ENCODE peak calls at places on chromosomes 3 and 15, in six cellular contexts. I, R, T, U, M and Z are unnamed samples.

GRCh38 chr3:27639271-27639670 is 82.9 kb downstream of the EOMES start:
- DNase-seq in I (no peak), R (no peak), T (no peak), U (no peak), M (no peak), Z (no peak)

GRCh38 chr3:43388909-43389308 is 102.6 kb downstream of the SNRK start:
- DNase-seq in I (no peak), R (no peak), T (no peak), U (no peak), M (no peak), Z (no peak)

GRCh38 chr15:69760263-69760855 is 307.7 kb downstream of the RPLP1 start:
- DNase-seq in I (no peak), R (no peak), T (no peak), U (no peak), M (no peak), Z (no peak)

GRCh38 chr3:2099028-2099671 is 484 bp downstream of the CNTN4 start:
- DNase-seq in I (no peak), R (peak; percentile 19), T (peak; percentile 34), U (no peak), M (no peak), Z (no peak)

GRCh38 chr3:11452988-11453847 is 181.0 kb downstream of the ATG7 start:
- DNase-seq in I (no peak), R (peak; percentile 30), T (no peak), U (no peak), M (no peak), Z (no peak)

GRCh38 chr3:107425033-107425432 is 47.8 kb downstream of the CCDC54 start:
- DNase-seq in I (no peak), R (no peak), T (no peak), U (no peak), M (no peak), Z (no peak)

GRCh38 chr3:11185564-11186317 is 31.4 kb downstream of the HRH1 start:
- DNase-seq in I (peak; percentile 83), R (peak; percentile 67), T (peak; percentile 75), U (peak; percentile 62), M (peak; percentile 76), Z (peak; percentile 91)

GRCh38 chr15:70538278-70538677 is 225.1 kb downstream of the UACA start:
- DNase-seq in I (no peak), R (no peak), T (no peak), U (no peak), M (no peak), Z (no peak)

GRCh38 chr3:99911433-99911832 is 93.8 kb downstream of the CMSS1 start:
- DNase-seq in I (no peak), R (no peak), T (no peak), U (no peak), M (no peak), Z (no peak)

GRCh38 chr15:73683624-73684536 is at the start of gene CD276:
- DNase-seq in I (peak; percentile 47), R (peak; percentile 75), T (peak; percentile 73), U (peak; percentile 73), M (peak; percentile 73), Z (peak; percentile 61)

GRCh38 chr15:65232520-65232919 is 21.2 kb upstream of the CILP start:
- DNase-seq in I (no peak), R (no peak), T (no peak), U (no peak), M (no peak), Z (no peak)

GRCh38 chr3:55329849-55330248 is 157.3 kb downstream of the WNT5A start:
- DNase-seq in I (no peak), R (no peak), T (no peak), U (no peak), M (no peak), Z (no peak)

GRCh38 chr3:182717216-182717615 is 76.1 kb upstream of the ATP11B start:
- DNase-seq in I (no peak), R (no peak), T (peak; percentile 33), U (no peak), M (no peak), Z (peak; percentile 19)

GRCh38 chr3:107752202-107752990 is 229.6 kb downstream of the BBX start:
- DNase-seq in I (peak; percentile 50), R (no peak), T (no peak), U (no peak), M (no peak), Z (no peak)

GRCh38 chr3:33152363-33153360 is 38.8 kb downstream of the CRTAP start:
- DNase-seq in I (no peak), R (no peak), T (no peak), U (no peak), M (no peak), Z (no peak)

GRCh38 chr3:108410531-108410984 is 99.8 kb downstream of the MYH15 start:
- DNase-seq in I (no peak), R (no peak), T (no peak), U (no peak), M (no peak), Z (peak; percentile 30)

GRCh38 chr3:112061152-112061551 is 25.0 kb upstream of the C3orf52 start:
- DNase-seq in I (no peak), R (no peak), T (no peak), U (no peak), M (no peak), Z (no peak)

GRCh38 chr3:15755181-15755580 is 42.6 kb downstream of the ANKRD28 start:
- DNase-seq in I (no peak), R (no peak), T (no peak), U (no peak), M (no peak), Z (no peak)

GRCh38 chr3:143313598-143314188 is 194.1 kb downstream of the CHST2 start:
- DNase-seq in I (no peak), R (no peak), T (no peak), U (no peak), M (no peak), Z (no peak)

GRCh38 chr15:71397377-71397776 is 282.1 kb downstream of the THSD4 start:
- DNase-seq in I (peak; percentile 43), R (no peak), T (peak; percentile 56), U (no peak), M (peak; percentile 40), Z (no peak)

GRCh38 chr3:165491487-165491886 is 295.3 kb upstream of the SLITRK3 start:
- DNase-seq in I (no peak), R (peak; percentile 30), T (no peak), U (no peak), M (no peak), Z (no peak)

DNA sequence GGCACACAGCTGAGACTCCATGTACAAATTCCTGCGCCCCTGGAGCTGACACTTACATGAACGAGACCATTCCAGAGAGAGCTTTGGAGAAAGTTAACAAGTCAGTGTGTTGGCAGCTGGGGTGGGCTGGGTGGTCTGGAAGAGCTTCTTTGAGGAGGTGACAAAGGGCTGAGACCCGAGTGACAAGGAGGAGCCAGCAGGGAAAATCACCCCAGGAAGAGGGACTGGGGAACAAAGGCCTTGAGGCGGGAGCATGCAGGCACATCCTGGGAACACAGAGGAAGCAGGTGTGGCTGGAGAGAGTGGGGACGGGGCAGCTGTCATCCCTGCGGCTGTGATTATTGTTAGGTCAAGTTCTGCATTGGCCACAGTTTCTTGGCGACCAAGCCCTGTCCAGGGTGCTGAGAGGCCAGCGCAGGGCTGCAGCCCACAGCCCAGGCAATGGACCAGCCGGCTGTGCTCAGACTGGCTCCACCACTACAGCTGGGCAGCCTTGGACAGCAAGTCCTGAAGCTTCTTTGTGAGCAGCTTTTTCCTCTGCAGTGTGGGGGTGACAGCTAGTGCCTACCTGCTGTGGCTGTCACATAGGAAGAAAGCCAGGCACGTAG is 34.2 kb upstream of the PRR23E start:
- DNase-seq in I (peak; percentile 6), R (no peak), T (no peak), U (no peak), M (no peak), Z (no peak)
- H3K27ac ChIP-seq in I (no peak overlapping the region), R (no peak overlapping the region), T (no peak overlapping the region), U (no peak overlapping the region), M (no peak overlapping the region), Z (no peak overlapping the region)

GRCh38 chr3:48504051-48504946 is at the start of gene SHISA5:
- DNase-seq in I (peak; percentile 24), R (peak; percentile 89), T (peak; percentile 78), U (peak; percentile 85), M (peak; percentile 84), Z (peak; percentile 74)

GRCh38 chr3:48502728-48503168 is 1.2 kb downstream of the SHISA5 start:
- DNase-seq in I (no peak), R (peak; percentile 57), T (peak; percentile 23), U (no peak), M (peak; percentile 54), Z (peak; percentile 67)

GRCh38 chr3:48505146-48505545 is 1.2 kb upstream of the SHISA5 start:
- DNase-seq in I (no peak), R (peak; percentile 26), T (no peak), U (no peak), M (no peak), Z (no peak)

GRCh38 chr3:48502121-48502520 is 1.9 kb downstream of the SHISA5 start:
- DNase-seq in I (no peak), R (no peak), T (no peak), U (no peak), M (no peak), Z (no peak)

DNA sequence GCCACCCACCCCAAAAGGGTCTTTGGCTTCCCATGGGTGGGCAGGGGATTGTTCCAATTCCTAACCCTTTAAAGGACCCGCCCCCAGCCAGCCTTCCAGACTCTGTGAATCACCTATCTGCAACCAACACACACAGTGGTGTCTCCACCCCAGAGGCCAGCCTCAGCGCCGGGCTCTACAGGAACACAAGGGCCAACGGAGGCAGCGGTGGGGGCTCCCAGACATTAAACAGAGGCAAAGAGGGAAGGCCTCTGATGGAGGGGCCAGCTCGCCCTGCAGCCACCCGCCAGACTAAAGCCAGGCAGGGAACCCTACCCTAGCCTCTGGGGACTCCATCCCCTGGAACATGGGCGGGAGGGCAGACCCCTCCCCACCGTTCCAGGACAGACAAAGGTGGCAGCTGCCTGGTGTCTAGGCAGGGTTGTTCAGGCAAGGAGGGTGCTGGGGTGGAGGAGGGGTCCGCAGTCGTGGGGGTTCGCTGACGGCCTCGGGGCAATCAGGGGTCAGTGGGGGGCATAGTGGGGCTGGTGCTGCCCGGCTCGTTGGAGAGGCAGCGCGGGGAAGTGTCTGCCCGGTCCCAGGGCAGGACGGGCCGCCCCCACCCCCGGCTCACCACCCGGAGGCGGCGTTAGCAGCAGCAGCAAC is 446 bp downstream of the SHISA5 start:
- DNase-seq in I (no peak), R (peak; percentile 61), T (peak; percentile 34), U (peak; percentile 66), M (peak; percentile 71), Z (peak; percentile 42)
- TF ChIP-seq POLR2A in I (no peak), R (no peak), T (no peak), U (no peak), M (peak; percentile 25), Z (peak; percentile 50)

DNA sequence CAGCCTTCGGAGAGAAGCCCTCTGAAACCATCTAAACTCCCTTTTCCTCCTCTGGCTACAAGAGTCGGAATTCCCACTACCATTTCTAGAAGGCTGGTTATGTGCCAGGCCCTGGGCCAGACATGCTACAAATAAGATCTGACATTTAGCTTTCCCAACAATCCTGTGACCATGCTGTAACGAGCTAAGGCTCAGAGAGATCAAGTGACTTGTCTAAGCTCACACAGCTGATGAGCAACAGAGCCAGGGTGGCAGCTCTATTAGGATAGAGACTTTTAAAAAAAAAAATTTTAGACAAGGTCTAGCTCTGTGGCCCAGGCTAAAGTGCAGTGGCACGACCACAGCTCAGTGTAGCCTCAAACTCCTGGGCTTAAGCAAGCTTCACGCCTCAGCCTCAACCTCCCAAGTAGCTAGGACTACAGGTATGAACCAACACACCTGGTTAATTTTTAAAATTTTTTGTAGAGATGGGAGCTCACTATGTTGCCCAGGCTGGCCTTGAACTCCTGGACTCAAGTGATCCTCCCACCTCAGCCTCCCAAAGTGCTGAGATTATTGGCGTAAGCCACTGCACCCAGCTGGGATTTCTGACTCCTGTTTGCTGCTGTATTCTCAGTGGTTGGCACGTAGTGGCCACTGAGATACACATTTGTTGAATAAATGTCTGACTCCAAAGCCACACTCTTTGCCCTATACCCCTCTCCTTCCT is 34.6 kb downstream of the LSM3 start:
- DNase-seq in I (no peak), R (no peak), T (no peak), U (no peak), M (no peak), Z (no peak)
- H3K4me1 ChIP-seq in I (no peaks in the 10 kb centered on the region), R (no peaks in the 10 kb centered on the region), T (peaks cover 4% of the 10 kb centered on the region), U (no peaks in the 10 kb centered on the region), M (peaks cover 10% of the 10 kb centered on the region), Z (no peaks in the 10 kb centered on the region)

GRCh38 chr15:88730751-88731150 is 72.5 kb upstream of the ACAN start:
- DNase-seq in I (no peak), R (no peak), T (no peak), U (no peak), M (no peak), Z (no peak)
- H3K27ac ChIP-seq in I (no peak overlapping the region), R (no peak overlapping the region), T (no peak overlapping the region), U (no peak overlapping the region), M (no peak overlapping the region), Z (no peak overlapping the region)